ENCODE peak calls at places on chromosomes 7 and 10, in five cellular contexts. I is activated naive CD4-positive, alpha-beta T cell treated with anti-CD3 and anti-CD28 coated beads, Interleukin-2, amount 50 U/mL, for 16 hours; Z is iris pigment epithelial cell; J is breast epithelium; S is pancreas. Y is an unnamed sample.

GRCh38 chr7:73429622-73430505 is 3.7 kb upstream of the FZD9 start:
- DNase-seq in I (no peak), Z (no peak), J (no peak), S (no peak), Y (no peak)

GRCh38 chr10:89644967-89645741 is at the start of gene PANK1:
- DNase-seq in I (peak; percentile 75), Z (peak; percentile 89), J (peak; percentile 75), S (peak; percentile 74), Y (peak; percentile 72)

GRCh38 chr7:84914598-84914997 is 272.3 kb downstream of the SEMA3D start:
- DNase-seq in I (no peak), Z (no peak), J (no peak), S (no peak), Y (no peak)

GRCh38 chr10:71480662-71481061 is 83.9 kb downstream of the CDH23 start:
- DNase-seq in I (no peak), Z (no peak), J (no peak), S (no peak), Y (no peak)

GRCh38 chr10:14550471-14550941 is 219.8 kb upstream of the FRMD4A start:
- DNase-seq in I (no peak), Z (no peak), J (no peak), S (no peak), Y (no peak)

GRCh38 chr7:121420976-121421375 is 24.9 kb upstream of the FAM3C start:
- DNase-seq in I (no peak), Z (no peak), J (no peak), S (no peak), Y (no peak)

GRCh38 chr7:107277331-107277730 is 108.5 kb downstream of the HBP1 start:
- DNase-seq in I (no peak), Z (peak; percentile 28), J (no peak), S (no peak), Y (no peak)

GRCh38 chr7:1020849-1021251 is 23.5 kb upstream of the GPR146 start:
- DNase-seq in I (no peak), Z (no peak), J (no peak), S (peak; percentile 27), Y (no peak)

GRCh38 chr7:40213856-40214255 is 79.1 kb downstream of the SUGCT start:
- DNase-seq in I (no peak), Z (peak; percentile 66), J (no peak), S (no peak), Y (no peak)

GRCh38 chr7:77321300-77321699 is 94.8 kb downstream of the GSAP start:
- DNase-seq in I (no peak), Z (no peak), J (no peak), S (no peak), Y (no peak)

GRCh38 chr7:68684246-68684850 is 913.9 kb upstream of the AUTS2 start:
- DNase-seq in I (no peak), Z (peak; percentile 14), J (no peak), S (no peak), Y (no peak)

GRCh38 chr10:92567952-92568600 is 5.8 kb downstream of the IDE start:
- DNase-seq in I (no peak), Z (peak; percentile 78), J (no peak), S (no peak), Y (no peak)

GRCh38 chr7:5701085-5701914 is 80.2 kb downstream of the RNF216 start:
- DNase-seq in I (peak; percentile 66), Z (peak; percentile 71), J (no peak), S (no peak), Y (no peak)

GRCh38 chr7:136900005-136900404 is 31.6 kb downstream of the CHRM2 start:
- DNase-seq in I (no peak), Z (no peak), J (no peak), S (no peak), Y (no peak)

GRCh38 chr10:87819274-87819585 is 1.2 kb upstream of the ATAD1 start:
- DNase-seq in I (no peak), Z (no peak), J (no peak), S (no peak), Y (no peak)

GRCh38 chr10:8331896-8332729 is 277.6 kb downstream of the GATA3 start:
- DNase-seq in I (peak; percentile 77), Z (peak; percentile 38), J (no peak), S (peak; percentile 19), Y (no peak)

GRCh38 chr10:121886997-121887622 is 40.7 kb downstream of the ATE1 start:
- DNase-seq in I (peak; percentile 45), Z (peak; percentile 80), J (no peak), S (peak; percentile 49), Y (no peak)

GRCh38 chr10:78552261-78552811 is 516.4 kb upstream of the ZMIZ1 start:
- DNase-seq in I (no peak), Z (peak; percentile 16), J (no peak), S (no peak), Y (peak; percentile 87)

GRCh38 chr10:114064151-114065045 is 20.7 kb downstream of the ADRB1 start:
- DNase-seq in I (no peak), Z (no peak), J (no peak), S (peak; percentile 63), Y (no peak)

GRCh38 chr10:133071801-133072595 is 15.7 kb upstream of the ADGRA1 start:
- DNase-seq in I (no peak), Z (no peak), J (no peak), S (no peak), Y (no peak)

Y was measured in ovary.